ENCODE peak calls at places on chromosomes 5 and 9, in nine cellular contexts. One of them, this sample, is unnamed.

GRCh38 chr9:126953089-126953809 is 38.7 kb downstream of the RALGPS1 start:
- DNase-seq in RWPE1: no peak
- DNase-seq in bronchial epithelial cell: no peak
- DNase-seq in colonic mucosa: no peak
- DNase-seq in GM23338: no peak
- DNase-seq in tibial artery: no peak
- DNase-seq in psoas muscle: no peak
- DNase-seq in breast epithelium: no peak
- DNase-seq in epithelial cell of esophagus: no peak
- DNase-seq in this sample: no peak

GRCh38 chr5:130966990-130967389 is 198.1 kb downstream of the HINT1 start:
- DNase-seq in bronchial epithelial cell: no peak
- DNase-seq in breast epithelium: no peak
- DNase-seq in tibial artery: no peak
- DNase-seq in GM23338: no peak
- DNase-seq in epithelial cell of esophagus: no peak
- DNase-seq in colonic mucosa: no peak
- DNase-seq in psoas muscle: no peak
- DNase-seq in RWPE1: no peak
- DNase-seq in this sample: no peak

GRCh38 chr5:2163457-2163856 is 280.7 kb upstream of the IRX4 start:
- DNase-seq in breast epithelium: no peak
- DNase-seq in RWPE1: no peak
- DNase-seq in psoas muscle: no peak
- DNase-seq in GM23338: no peak
- DNase-seq in tibial artery: no peak
- DNase-seq in colonic mucosa: no peak
- DNase-seq in bronchial epithelial cell: no peak
- DNase-seq in epithelial cell of esophagus: no peak
- DNase-seq in this sample: no peak

GRCh38 chr9:128099932-128100491 is 27.5 kb downstream of the PTGES2 start:
- DNase-seq in RWPE1: peak
- DNase-seq in GM23338: no peak
- DNase-seq in epithelial cell of esophagus: peak
- DNase-seq in breast epithelium: no peak
- DNase-seq in bronchial epithelial cell: no peak
- DNase-seq in psoas muscle: no peak
- DNase-seq in colonic mucosa: no peak
- DNase-seq in tibial artery: no peak
- DNase-seq in this sample: no peak

GRCh38 chr5:83589786-83590185 is 118.2 kb downstream of the VCAN start:
- DNase-seq in RWPE1: no peak
- DNase-seq in tibial artery: no peak
- DNase-seq in GM23338: no peak
- DNase-seq in breast epithelium: no peak
- DNase-seq in bronchial epithelial cell: peak
- DNase-seq in psoas muscle: no peak
- DNase-seq in epithelial cell of esophagus: peak
- DNase-seq in colonic mucosa: no peak
- DNase-seq in this sample: no peak

GRCh38 chr5:132221781-132222648 is 5.6 kb downstream of the P4HA2 start:
- DNase-seq in breast epithelium: no peak
- DNase-seq in colonic mucosa: peak
- DNase-seq in bronchial epithelial cell: peak
- DNase-seq in tibial artery: peak
- DNase-seq in RWPE1: no peak
- DNase-seq in GM23338: no peak
- DNase-seq in psoas muscle: peak
- DNase-seq in epithelial cell of esophagus: peak
- DNase-seq in this sample: no peak

GRCh38 chr5:106397700-106398099 is 1273.0 kb downstream of the EFNA5 start:
- DNase-seq in psoas muscle: no peak
- DNase-seq in epithelial cell of esophagus: peak
- DNase-seq in tibial artery: no peak
- DNase-seq in RWPE1: peak
- DNase-seq in breast epithelium: peak
- DNase-seq in bronchial epithelial cell: peak
- DNase-seq in colonic mucosa: no peak
- DNase-seq in GM23338: no peak
- DNase-seq in this sample: peak

GRCh38 chr9:72597181-72597517 is 75.7 kb downstream of the TMC1 start:
- DNase-seq in breast epithelium: no peak
- DNase-seq in colonic mucosa: no peak
- DNase-seq in GM23338: peak
- DNase-seq in psoas muscle: no peak
- DNase-seq in RWPE1: no peak
- DNase-seq in bronchial epithelial cell: no peak
- DNase-seq in epithelial cell of esophagus: no peak
- DNase-seq in tibial artery: no peak
- DNase-seq in this sample: no peak

GRCh38 chr5:91645347-91645746 is 262.2 kb upstream of the ARRDC3 start:
- DNase-seq in GM23338: peak
- DNase-seq in colonic mucosa: no peak
- DNase-seq in psoas muscle: no peak
- DNase-seq in RWPE1: no peak
- DNase-seq in bronchial epithelial cell: no peak
- DNase-seq in epithelial cell of esophagus: no peak
- DNase-seq in tibial artery: no peak
- DNase-seq in breast epithelium: no peak
- DNase-seq in this sample: no peak

GRCh38 chr9:23434654-23435053 is 391.4 kb downstream of the ELAVL2 start:
- DNase-seq in RWPE1: no peak
- DNase-seq in tibial artery: no peak
- DNase-seq in epithelial cell of esophagus: no peak
- DNase-seq in GM23338: no peak
- DNase-seq in breast epithelium: no peak
- DNase-seq in psoas muscle: no peak
- DNase-seq in bronchial epithelial cell: no peak
- DNase-seq in colonic mucosa: no peak
- DNase-seq in this sample: no peak

GRCh38 chr5:17890501-17890900 is 256.2 kb downstream of the TAF11L14 start:
- DNase-seq in GM23338: no peak
- DNase-seq in tibial artery: no peak
- DNase-seq in colonic mucosa: no peak
- DNase-seq in breast epithelium: no peak
- DNase-seq in bronchial epithelial cell: no peak
- DNase-seq in psoas muscle: no peak
- DNase-seq in epithelial cell of esophagus: no peak
- DNase-seq in RWPE1: no peak
- DNase-seq in this sample: no peak

GRCh38 chr5:24401767-24402166 is 243.0 kb downstream of the CDH10 start:
- DNase-seq in GM23338: no peak
- DNase-seq in tibial artery: no peak
- DNase-seq in breast epithelium: no peak
- DNase-seq in RWPE1: peak
- DNase-seq in colonic mucosa: no peak
- DNase-seq in epithelial cell of esophagus: peak
- DNase-seq in bronchial epithelial cell: peak
- DNase-seq in psoas muscle: no peak
- DNase-seq in this sample: no peak

GRCh38 chr9:91340395-91340794 is 21.3 kb downstream of the AUH start:
- DNase-seq in bronchial epithelial cell: no peak
- DNase-seq in GM23338: no peak
- DNase-seq in tibial artery: no peak
- DNase-seq in psoas muscle: no peak
- DNase-seq in epithelial cell of esophagus: no peak
- DNase-seq in colonic mucosa: no peak
- DNase-seq in RWPE1: no peak
- DNase-seq in breast epithelium: no peak
- DNase-seq in this sample: no peak

GRCh38 chr5:6166698-6167394 is 211.5 kb downstream of the MED10 start:
- DNase-seq in breast epithelium: no peak
- DNase-seq in RWPE1: no peak
- DNase-seq in epithelial cell of esophagus: peak
- DNase-seq in GM23338: peak
- DNase-seq in bronchial epithelial cell: peak
- DNase-seq in colonic mucosa: no peak
- DNase-seq in tibial artery: no peak
- DNase-seq in psoas muscle: no peak
- DNase-seq in this sample: no peak

GRCh38 chr9:124426361-124426760 is 11.1 kb upstream of the PSMB7 start:
- DNase-seq in bronchial epithelial cell: no peak
- DNase-seq in epithelial cell of esophagus: no peak
- DNase-seq in GM23338: no peak
- DNase-seq in breast epithelium: no peak
- DNase-seq in tibial artery: no peak
- DNase-seq in colonic mucosa: no peak
- DNase-seq in psoas muscle: no peak
- DNase-seq in RWPE1: no peak
- DNase-seq in this sample: no peak

GRCh38 chr5:149205625-149206523 is 64.6 kb downstream of the ABLIM3 start:
- DNase-seq in colonic mucosa: peak
- DNase-seq in tibial artery: peak
- DNase-seq in psoas muscle: peak
- DNase-seq in epithelial cell of esophagus: peak
- DNase-seq in GM23338: no peak
- DNase-seq in bronchial epithelial cell: peak
- DNase-seq in RWPE1: no peak
- DNase-seq in breast epithelium: no peak
- DNase-seq in this sample: no peak

GRCh38 chr9:935348-935965 is 41.0 kb upstream of the DMRT3 start:
- DNase-seq in RWPE1: peak
- DNase-seq in colonic mucosa: no peak
- DNase-seq in GM23338: no peak
- DNase-seq in tibial artery: no peak
- DNase-seq in epithelial cell of esophagus: peak
- DNase-seq in bronchial epithelial cell: peak
- DNase-seq in breast epithelium: no peak
- DNase-seq in psoas muscle: no peak
- DNase-seq in this sample: no peak

GRCh38 chr5:143968071-143968878 is 156.3 kb downstream of the HMHB1 start:
- DNase-seq in tibial artery: no peak
- DNase-seq in RWPE1: peak
- DNase-seq in breast epithelium: no peak
- DNase-seq in colonic mucosa: peak
- DNase-seq in bronchial epithelial cell: peak
- DNase-seq in GM23338: peak
- DNase-seq in epithelial cell of esophagus: peak
- DNase-seq in psoas muscle: no peak
- DNase-seq in this sample: peak
- TF ChIP-seq CTCF in tibial artery: peak
- TF ChIP-seq CTCF in RWPE1: peak
- TF ChIP-seq CTCF in breast epithelium: no peak
- TF ChIP-seq CTCF in colonic mucosa: peak
- TF ChIP-seq CTCF in bronchial epithelial cell: peak
- TF ChIP-seq CTCF in GM23338: peak
- TF ChIP-seq CTCF in epithelial cell of esophagus: peak
- TF ChIP-seq CTCF in psoas muscle: peak
- TF ChIP-seq CTCF in this sample: peak

DNA sequence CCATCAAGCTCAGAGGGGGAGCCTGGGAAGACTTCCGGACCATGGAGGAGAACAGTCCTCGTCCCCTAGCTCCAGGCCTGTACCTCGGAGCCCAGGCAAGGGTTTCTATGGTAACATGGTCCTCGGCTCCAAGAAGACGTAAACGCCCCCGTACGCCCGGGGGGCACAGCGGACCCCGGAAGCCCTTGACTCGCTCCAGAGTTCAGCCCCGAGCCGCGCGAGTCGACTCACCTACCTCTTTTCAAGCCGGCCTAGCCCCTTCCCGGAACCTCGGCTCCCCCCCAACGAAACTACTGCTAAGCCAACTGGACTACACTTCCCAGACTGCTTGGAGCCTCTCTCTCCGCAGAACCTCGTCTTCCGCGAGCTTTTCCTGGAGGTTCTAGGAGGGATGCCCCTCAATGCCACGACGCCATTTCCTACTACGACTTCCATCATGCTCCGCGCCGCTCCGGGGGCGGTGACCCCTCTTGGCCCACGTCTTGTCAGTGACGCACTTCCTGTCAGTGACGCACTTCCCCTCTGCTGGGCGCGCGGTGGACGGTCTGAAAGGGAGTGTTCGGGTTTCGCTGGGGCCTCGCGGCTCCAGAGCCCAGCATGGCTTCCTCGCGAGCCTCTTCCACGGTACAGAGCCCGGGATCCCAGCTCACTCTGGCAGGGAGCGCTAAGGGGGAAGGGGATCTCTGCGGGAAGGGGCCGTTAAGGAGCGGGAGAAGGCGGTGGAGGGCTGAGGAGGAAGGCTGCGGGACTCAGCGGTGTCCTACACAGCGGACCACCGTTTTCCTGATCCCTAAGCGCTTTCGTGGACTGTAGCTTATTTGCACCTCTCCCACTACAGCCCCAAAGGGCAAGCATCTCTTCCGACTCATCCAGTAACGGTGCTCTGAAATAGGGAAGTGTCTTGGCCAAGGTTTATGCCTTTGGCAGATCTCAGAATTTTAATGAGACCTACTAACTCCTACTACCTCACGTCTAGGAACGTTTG is at the start of the genes CDC26 and PRPF4:
- DNase-seq in bronchial epithelial cell: peak
- DNase-seq in RWPE1: peak
- DNase-seq in epithelial cell of esophagus: peak
- DNase-seq in breast epithelium: peak
- DNase-seq in colonic mucosa: peak
- DNase-seq in GM23338: peak
- DNase-seq in psoas muscle: peak
- DNase-seq in tibial artery: peak
- DNase-seq in this sample: peak
- TF ChIP-seq CTCF in bronchial epithelial cell: no peak
- TF ChIP-seq CTCF in RWPE1: no peak
- TF ChIP-seq CTCF in epithelial cell of esophagus: peak
- TF ChIP-seq CTCF in breast epithelium: no peak
- TF ChIP-seq CTCF in colonic mucosa: no peak
- TF ChIP-seq CTCF in GM23338: no peak
- TF ChIP-seq CTCF in psoas muscle: no peak
- TF ChIP-seq CTCF in tibial artery: no peak
- TF ChIP-seq CTCF in this sample: no peak

GRCh38 chr5:128644863-128645262 is 106.8 kb upstream of the FBN2 start:
- DNase-seq in epithelial cell of esophagus: peak
- DNase-seq in colonic mucosa: no peak
- DNase-seq in GM23338: no peak
- DNase-seq in breast epithelium: no peak
- DNase-seq in RWPE1: no peak
- DNase-seq in psoas muscle: no peak
- DNase-seq in bronchial epithelial cell: no peak
- DNase-seq in tibial artery: no peak
- DNase-seq in this sample: no peak
- TF ChIP-seq CTCF in epithelial cell of esophagus: no peak
- TF ChIP-seq CTCF in colonic mucosa: no peak
- TF ChIP-seq CTCF in GM23338: no peak
- TF ChIP-seq CTCF in breast epithelium: no peak
- TF ChIP-seq CTCF in RWPE1: no peak
- TF ChIP-seq CTCF in psoas muscle: no peak
- TF ChIP-seq CTCF in bronchial epithelial cell: no peak
- TF ChIP-seq CTCF in tibial artery: no peak
- TF ChIP-seq CTCF in this sample: no peak

GRCh38 chr5:78984611-78985406 is at the start of gene ARSB:
- DNase-seq in breast epithelium: peak
- DNase-seq in epithelial cell of esophagus: peak
- DNase-seq in colonic mucosa: peak
- DNase-seq in GM23338: peak
- DNase-seq in bronchial epithelial cell: peak
- DNase-seq in psoas muscle: peak
- DNase-seq in RWPE1: peak
- DNase-seq in tibial artery: peak
- DNase-seq in this sample: peak
- TF ChIP-seq CTCF in breast epithelium: no peak
- TF ChIP-seq CTCF in epithelial cell of esophagus: peak
- TF ChIP-seq CTCF in colonic mucosa: no peak
- TF ChIP-seq CTCF in GM23338: peak
- TF ChIP-seq CTCF in bronchial epithelial cell: peak
- TF ChIP-seq CTCF in psoas muscle: peak
- TF ChIP-seq CTCF in RWPE1: peak
- TF ChIP-seq CTCF in tibial artery: peak
- TF ChIP-seq CTCF in this sample: no peak

This sample was measured in Calu3.